ENCODE peak calls at places on chromosomes 6 and 20, in five cellular contexts. One of them, this sample, is unnamed.
A peak's percentile ranks its signal among the peaks of the same experiment; 100 is the strongest.

GRCh38 chr6:139628220-139628619 is 253.8 kb upstream of the CITED2 start:
- DNase-seq in GM13976: no peak
- DNase-seq in BE2C: no peak
- DNase-seq in mammary epithelial cell: no peak
- DNase-seq in cardiac fibroblast: no peak
- DNase-seq in this sample: no peak

GRCh38 chr6:166722779-166723178 is 95.7 kb upstream of the RPS6KA2 start:
- DNase-seq in cardiac fibroblast: no peak
- DNase-seq in mammary epithelial cell: no peak
- DNase-seq in GM13976: no peak
- DNase-seq in BE2C: no peak
- DNase-seq in this sample: no peak

GRCh38 chr6:10138917-10139316 is 276.0 kb downstream of the TFAP2A start:
- DNase-seq in BE2C: no peak
- DNase-seq in mammary epithelial cell: peak; percentile 72
- DNase-seq in GM13976: no peak
- DNase-seq in cardiac fibroblast: no peak
- DNase-seq in this sample: no peak

GRCh38 chr20:22904905-22905304 is 130.2 kb upstream of the SSTR4 start:
- DNase-seq in BE2C: no peak
- DNase-seq in GM13976: no peak
- DNase-seq in cardiac fibroblast: no peak
- DNase-seq in mammary epithelial cell: no peak
- DNase-seq in this sample: no peak

GRCh38 chr6:11865926-11866325 is 87.3 kb upstream of the ADTRP start:
- DNase-seq in GM13976: no peak
- DNase-seq in mammary epithelial cell: no peak
- DNase-seq in BE2C: no peak
- DNase-seq in cardiac fibroblast: peak; percentile 46
- DNase-seq in this sample: no peak

GRCh38 chr6:104953410-104953953 is 3.4 kb upstream of the LIN28B start:
- DNase-seq in GM13976: no peak
- DNase-seq in BE2C: no peak
- DNase-seq in cardiac fibroblast: no peak
- DNase-seq in mammary epithelial cell: no peak
- DNase-seq in this sample: no peak

GRCh38 chr20:48444249-48444648 is 383.6 kb downstream of the PREX1 start:
- DNase-seq in BE2C: no peak
- DNase-seq in mammary epithelial cell: no peak
- DNase-seq in cardiac fibroblast: no peak
- DNase-seq in GM13976: no peak
- DNase-seq in this sample: no peak

GRCh38 chr20:50278684-50279531 is 88.3 kb downstream of the CEBPB start:
- DNase-seq in cardiac fibroblast: peak; percentile 59
- DNase-seq in GM13976: no peak
- DNase-seq in BE2C: peak; percentile 36
- DNase-seq in mammary epithelial cell: peak; percentile 29
- DNase-seq in this sample: no peak

GRCh38 chr6:11714798-11715285 is 63.8 kb downstream of the ADTRP start:
- DNase-seq in BE2C: no peak
- DNase-seq in cardiac fibroblast: no peak
- DNase-seq in mammary epithelial cell: no peak
- DNase-seq in GM13976: no peak
- DNase-seq in this sample: no peak

GRCh38 chr6:46651766-46652165 is 852 bp downstream of the CYP39A1 start:
- DNase-seq in BE2C: no peak
- DNase-seq in GM13976: no peak
- DNase-seq in cardiac fibroblast: no peak
- DNase-seq in mammary epithelial cell: peak; percentile 32
- DNase-seq in this sample: no peak

GRCh38 chr6:53103993-53104675 is 38.9 kb downstream of the FBXO9 start:
- DNase-seq in mammary epithelial cell: peak; percentile 28
- DNase-seq in cardiac fibroblast: peak; percentile 19
- DNase-seq in GM13976: no peak
- DNase-seq in BE2C: no peak
- DNase-seq in this sample: no peak

GRCh38 chr6:15026832-15027231 is 219.0 kb upstream of the JARID2 start:
- DNase-seq in cardiac fibroblast: peak; percentile 17
- DNase-seq in GM13976: no peak
- DNase-seq in BE2C: no peak
- DNase-seq in mammary epithelial cell: peak; percentile 35
- DNase-seq in this sample: no peak

GRCh38 chr6:169722362-169723199 is 1.7 kb downstream of the PHF10 start:
- DNase-seq in GM13976: peak; percentile 21
- DNase-seq in cardiac fibroblast: peak; percentile 79
- DNase-seq in BE2C: peak; percentile 38
- DNase-seq in mammary epithelial cell: peak; percentile 86
- DNase-seq in this sample: peak; percentile 23

GRCh38 chr6:156955494-156956183 is 178.5 kb downstream of the ARID1B start:
- DNase-seq in cardiac fibroblast: peak; percentile 41
- DNase-seq in mammary epithelial cell: peak; percentile 32
- DNase-seq in BE2C: peak; percentile 27
- DNase-seq in GM13976: no peak
- DNase-seq in this sample: no peak

GRCh38 chr20:25567286-25567685 is 18.0 kb downstream of the NINL start:
- DNase-seq in BE2C: no peak
- DNase-seq in mammary epithelial cell: no peak
- DNase-seq in cardiac fibroblast: no peak
- DNase-seq in GM13976: no peak
- DNase-seq in this sample: no peak

GRCh38 chr20:25566821-25567220 is 18.5 kb downstream of the NINL start:
- DNase-seq in GM13976: no peak
- DNase-seq in cardiac fibroblast: no peak
- DNase-seq in BE2C: no peak
- DNase-seq in mammary epithelial cell: no peak
- DNase-seq in this sample: no peak

GRCh38 chr20:25563876-25564275 is 21.5 kb downstream of the NINL start:
- DNase-seq in mammary epithelial cell: no peak
- DNase-seq in cardiac fibroblast: no peak
- DNase-seq in BE2C: no peak
- DNase-seq in GM13976: no peak
- DNase-seq in this sample: no peak

GRCh38 chr20:25563362-25563761 is 22.0 kb downstream of the NINL start:
- DNase-seq in BE2C: no peak
- DNase-seq in cardiac fibroblast: no peak
- DNase-seq in GM13976: no peak
- DNase-seq in mammary epithelial cell: no peak
- DNase-seq in this sample: no peak

GRCh38 chr20:25565578-25566157 is 19.7 kb downstream of the NINL start:
- DNase-seq in cardiac fibroblast: no peak
- DNase-seq in mammary epithelial cell: no peak
- DNase-seq in BE2C: no peak
- DNase-seq in GM13976: no peak
- DNase-seq in this sample: no peak
- TF ChIP-seq CTCF in cardiac fibroblast: no peak
- TF ChIP-seq CTCF in mammary epithelial cell: no peak
- TF ChIP-seq CTCF in BE2C: no peak
- TF ChIP-seq CTCF in GM13976: no peak
- TF ChIP-seq CTCF in this sample: no peak

DNA sequence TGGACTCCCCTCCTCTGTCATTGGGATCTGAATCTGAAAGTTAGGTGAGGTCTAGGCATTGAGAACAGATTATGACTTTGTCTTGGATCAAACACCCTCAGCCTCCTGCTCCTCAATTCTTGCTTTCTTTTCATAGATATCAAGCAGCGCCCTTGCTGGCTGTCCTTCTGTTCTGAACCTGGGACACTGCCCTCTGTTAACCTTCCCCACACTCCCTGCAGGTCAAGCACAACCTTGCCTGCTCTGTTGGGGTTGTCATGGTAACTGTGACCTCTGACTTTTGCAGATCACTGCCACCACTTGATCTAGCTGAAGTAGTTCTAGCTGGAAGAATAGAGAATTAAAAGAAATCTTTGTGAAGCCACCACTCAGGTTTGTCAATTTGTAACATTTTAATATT is 16.4 kb upstream of the MICA start:
- DNase-seq in BE2C: no peak
- DNase-seq in cardiac fibroblast: no peak
- DNase-seq in GM13976: no peak
- DNase-seq in mammary epithelial cell: no peak
- DNase-seq in this sample: no peak
- TF ChIP-seq CTCF in BE2C: no peak
- TF ChIP-seq CTCF in cardiac fibroblast: no peak
- TF ChIP-seq CTCF in GM13976: no peak
- TF ChIP-seq CTCF in mammary epithelial cell: no peak
- TF ChIP-seq CTCF in this sample: no peak

DNA sequence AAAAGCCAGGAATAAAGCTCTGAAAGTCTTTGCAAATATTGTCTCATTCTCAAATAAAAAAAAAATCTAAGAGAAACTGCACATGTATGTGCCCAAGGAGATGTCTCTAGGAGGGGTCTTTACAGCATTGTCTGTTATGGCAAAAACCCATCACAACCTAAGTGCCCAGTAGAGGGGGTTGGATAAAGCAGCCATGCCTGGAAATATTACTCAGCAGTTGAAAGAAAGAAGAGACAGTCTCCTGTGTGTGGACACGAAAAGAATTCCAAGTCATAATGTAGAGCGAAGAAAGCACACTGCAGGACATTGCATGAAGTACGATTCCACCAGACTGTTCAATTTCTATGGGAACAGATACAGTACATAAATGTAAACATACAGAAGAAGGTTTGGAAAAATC is 7.3 kb upstream of the TGM2 start:
- DNase-seq in BE2C: no peak
- DNase-seq in GM13976: no peak
- DNase-seq in mammary epithelial cell: no peak
- DNase-seq in cardiac fibroblast: peak; percentile 52
- DNase-seq in this sample: no peak
- TF ChIP-seq CTCF in BE2C: peak; percentile 53
- TF ChIP-seq CTCF in GM13976: no peak
- TF ChIP-seq CTCF in mammary epithelial cell: peak; percentile 17
- TF ChIP-seq CTCF in cardiac fibroblast: peak; percentile 38
- TF ChIP-seq CTCF in this sample: no peak

GRCh38 chr20:13900506-13900905 is 89.9 kb downstream of the SEL1L2 start:
- DNase-seq in cardiac fibroblast: no peak
- DNase-seq in GM13976: no peak
- DNase-seq in mammary epithelial cell: no peak
- DNase-seq in BE2C: no peak
- DNase-seq in this sample: no peak

GRCh38 chr20:13898012-13898612 is 92.3 kb downstream of the SEL1L2 start:
- DNase-seq in GM13976: no peak
- DNase-seq in BE2C: no peak
- DNase-seq in cardiac fibroblast: no peak
- DNase-seq in mammary epithelial cell: peak; percentile 3
- DNase-seq in this sample: peak; percentile 35
- TF ChIP-seq CTCF in GM13976: no peak
- TF ChIP-seq CTCF in BE2C: peak; percentile 22
- TF ChIP-seq CTCF in cardiac fibroblast: no peak
- TF ChIP-seq CTCF in mammary epithelial cell: peak; percentile 12
- TF ChIP-seq CTCF in this sample: peak; percentile 34

DNA sequence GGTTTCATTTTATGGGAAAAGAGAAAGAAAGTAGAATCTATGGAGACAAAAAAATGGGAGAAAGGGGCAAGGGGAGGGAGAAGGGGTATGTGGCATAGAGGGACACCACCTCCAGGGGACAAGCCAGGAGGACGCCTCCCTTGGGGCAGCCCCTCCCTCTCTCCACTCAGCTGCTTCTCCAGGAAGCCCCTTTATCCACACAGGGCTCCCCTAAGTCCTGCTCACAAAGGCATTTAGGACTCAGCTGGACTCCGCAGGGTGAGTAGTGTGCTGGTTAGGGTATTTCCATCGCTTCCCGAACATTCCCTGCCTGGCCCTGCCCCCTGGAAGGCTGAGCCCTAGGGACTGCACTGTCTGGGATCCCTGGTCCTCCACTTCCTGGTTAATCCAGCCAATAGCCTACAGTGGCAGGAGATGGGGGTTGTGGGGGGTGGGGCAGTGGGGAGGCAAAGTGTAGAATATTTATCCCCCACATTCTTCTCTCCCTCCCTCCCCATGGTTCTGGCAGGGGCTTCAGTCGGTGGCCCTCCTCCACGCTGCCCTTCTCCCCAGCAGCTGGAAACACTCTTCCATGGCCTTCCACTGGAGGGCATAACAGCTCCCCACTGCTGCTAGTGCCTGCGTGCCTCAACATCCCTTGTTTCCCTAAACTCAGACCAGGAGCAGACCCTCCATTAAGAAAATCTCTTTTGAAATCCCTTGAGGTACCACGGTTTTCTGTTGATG is 84.8 kb downstream of the SNX5 start:
- DNase-seq in cardiac fibroblast: no peak
- DNase-seq in BE2C: no peak
- DNase-seq in mammary epithelial cell: no peak
- DNase-seq in GM13976: no peak
- DNase-seq in this sample: no peak
- TF ChIP-seq CTCF in cardiac fibroblast: no peak
- TF ChIP-seq CTCF in BE2C: peak; percentile 7
- TF ChIP-seq CTCF in mammary epithelial cell: no peak
- TF ChIP-seq CTCF in GM13976: no peak
- TF ChIP-seq CTCF in this sample: no peak

DNA sequence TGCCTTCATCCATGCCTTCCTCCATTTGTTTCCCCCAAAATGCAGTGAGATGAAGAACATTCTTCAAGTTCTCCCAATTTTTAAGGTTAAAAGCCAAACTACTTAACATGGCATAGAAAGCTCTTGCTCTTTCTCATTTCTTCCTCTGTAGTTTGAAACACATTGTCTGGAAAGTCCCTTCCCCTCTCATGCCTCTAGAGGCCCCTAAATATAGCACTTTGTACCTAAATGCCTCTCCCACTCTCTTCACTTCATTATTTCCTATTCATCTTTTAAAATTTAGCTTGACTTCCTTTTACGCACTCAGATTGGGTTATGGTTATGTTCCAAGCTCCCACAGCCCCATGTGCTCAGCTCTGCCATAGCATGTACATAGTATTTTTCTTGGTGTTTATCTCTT is 389.3 kb downstream of the HDGFL1 start:
- DNase-seq in mammary epithelial cell: no peak
- DNase-seq in GM13976: no peak
- DNase-seq in BE2C: no peak
- DNase-seq in cardiac fibroblast: no peak
- DNase-seq in this sample: no peak
- TF ChIP-seq CTCF in mammary epithelial cell: no peak
- TF ChIP-seq CTCF in GM13976: no peak
- TF ChIP-seq CTCF in BE2C: no peak
- TF ChIP-seq CTCF in cardiac fibroblast: no peak
- TF ChIP-seq CTCF in this sample: no peak